ENCODE peak calls at places on chromosomes 2 and 18, in seven cellular contexts. A is K562, H is GM12878, U is Panc1, Y is H1, V is HepG2, Q is SK-N-SH. S is an unnamed sample.

GRCh38 chr18:50944245-50944917 is 23.5 kb upstream of the ELAC1 start:
- DNase-seq in A (no peak), H (no peak), U (no peak), Y (no peak), V (no peak), Q (no peak), S (no peak)

GRCh38 chr2:232276084-232276738 is 102.3 kb upstream of the ALPP start:
- DNase-seq in A (no peak), H (no peak), U (no peak), Y (no peak), V (no peak), Q (no peak), S (no peak)

GRCh38 chr18:59502899-59503245 is 143.8 kb upstream of the LMAN1 start:
- DNase-seq in A (no peak), H (no peak), U (no peak), Y (no peak), V (no peak), Q (peak), S (no peak)

GRCh38 chr18:23929362-23929940 is 85.1 kb upstream of the TTC39C start:
- DNase-seq in A (no peak), H (no peak), U (no peak), Y (no peak), V (no peak), Q (no peak), S (no peak)

GRCh38 chr2:20071397-20072383 is 20.3 kb upstream of the LAPTM4A start:
- DNase-seq in A (no peak), H (no peak), U (no peak), Y (peak), V (peak), Q (peak), S (no peak)

GRCh38 chr2:105744909-105745853 is at the start of gene NCK2:
- DNase-seq in A (peak), H (no peak), U (no peak), Y (no peak), V (no peak), Q (peak), S (no peak)

GRCh38 chr18:26233208-26233607 is 7.0 kb downstream of the TAF4B start:
- DNase-seq in A (no peak), H (no peak), U (no peak), Y (peak), V (peak), Q (no peak), S (no peak)

GRCh38 chr2:200492656-200493055 is 17.2 kb downstream of the KCTD18 start:
- DNase-seq in A (no peak), H (no peak), U (no peak), Y (no peak), V (no peak), Q (no peak), S (no peak)

GRCh38 chr2:154537024-154537423 is 161.5 kb upstream of the KCNJ3 start:
- DNase-seq in A (no peak), H (peak), U (no peak), Y (no peak), V (no peak), Q (no peak), S (no peak)

GRCh38 chr2:39875914-39876267 is 96.8 kb upstream of the THUMPD2 start:
- DNase-seq in A (no peak), H (no peak), U (no peak), Y (no peak), V (no peak), Q (no peak), S (no peak)

GRCh38 chr2:99507964-99508818 is 18.4 kb upstream of the REV1 start:
- DNase-seq in A (no peak), H (no peak), U (no peak), Y (no peak), V (no peak), Q (peak), S (no peak)

GRCh38 chr2:121075006-121075545 is 209.9 kb downstream of the TFCP2L1 start:
- DNase-seq in A (peak), H (peak), U (peak), Y (peak), V (no peak), Q (peak), S (peak)

GRCh38 chr2:217954469-217954868 is 48.3 kb downstream of the TNS1 start:
- DNase-seq in A (no peak), H (no peak), U (no peak), Y (no peak), V (no peak), Q (no peak), S (no peak)

GRCh38 chr18:76503595-76503994 is 8.6 kb upstream of the ZNF516 start:
- DNase-seq in A (no peak), H (no peak), U (no peak), Y (no peak), V (no peak), Q (no peak), S (no peak)

GRCh38 chr2:5926896-5927512 is 234.8 kb downstream of the SOX11 start:
- DNase-seq in A (no peak), H (no peak), U (no peak), Y (no peak), V (no peak), Q (peak), S (no peak)

GRCh38 chr2:217261452-217261851 is 401.6 kb upstream of the TNP1 start:
- DNase-seq in A (peak), H (no peak), U (no peak), Y (no peak), V (no peak), Q (no peak), S (no peak)

GRCh38 chr2:233252227-233252626 is 754 bp downstream of the ATG16L1 start:
- DNase-seq in A (no peak), H (no peak), U (no peak), Y (no peak), V (no peak), Q (no peak), S (no peak)

GRCh38 chr2:218998414-218999002 is 5.3 kb upstream of the CRYBA2 start:
- DNase-seq in A (no peak), H (no peak), U (no peak), Y (no peak), V (no peak), Q (no peak), S (no peak)

GRCh38 chr2:120404274-120404673 is 58.3 kb downstream of the INHBB start:
- DNase-seq in A (no peak), H (no peak), U (no peak), Y (no peak), V (no peak), Q (no peak), S (no peak)

GRCh38 chr2:178891265-178891958 is 84.2 kb upstream of the TTN start:
- DNase-seq in A (peak), H (peak), U (no peak), Y (peak), V (peak), Q (peak), S (peak)

GRCh38 chr2:220744861-220745260 is 827.2 kb downstream of the EPHA4 start:
- DNase-seq in A (no peak), H (no peak), U (no peak), Y (no peak), V (no peak), Q (no peak), S (no peak)

GRCh38 chr2:170996316-170996715 is 67.3 kb downstream of the GORASP2 start:
- DNase-seq in A (no peak), H (no peak), U (no peak), Y (no peak), V (no peak), Q (no peak), S (no peak)

GRCh38 chr2:44975571-44976450 is 33.4 kb downstream of the SIX2 start:
- DNase-seq in A (peak), H (no peak), U (no peak), Y (no peak), V (no peak), Q (no peak), S (no peak)

GRCh38 chr2:42775812-42776211 is 11.9 kb upstream of the OXER1 start:
- DNase-seq in A (no peak), H (no peak), U (no peak), Y (no peak), V (no peak), Q (no peak), S (no peak)

GRCh38 chr2:234483568-234484251 is 13.2 kb downstream of the ARL4C start:
- DNase-seq in A (peak), H (peak), U (no peak), Y (no peak), V (no peak), Q (no peak), S (no peak)

GRCh38 chr18:39622431-39622830 is 2056.8 kb upstream of the CELF4 start:
- DNase-seq in A (no peak), H (no peak), U (no peak), Y (no peak), V (no peak), Q (no peak), S (no peak)

GRCh38 chr2:101814752-101815151 is 117.2 kb downstream of the MAP4K4 start:
- DNase-seq in A (no peak), H (no peak), U (no peak), Y (no peak), V (no peak), Q (no peak), S (no peak)

GRCh38 chr2:29655391-29656086 is 265.8 kb downstream of the ALK start:
- DNase-seq in A (no peak), H (no peak), U (no peak), Y (no peak), V (no peak), Q (no peak), S (no peak)

GRCh38 chr2:168466834-168467565 is 10.9 kb downstream of the CERS6 start:
- DNase-seq in A (no peak), H (no peak), U (no peak), Y (no peak), V (no peak), Q (no peak), S (no peak)

GRCh38 chr2:30232801-30233130 is 1.4 kb downstream of the LBH start:
- DNase-seq in A (no peak), H (no peak), U (no peak), Y (no peak), V (no peak), Q (no peak), S (no peak)

GRCh38 chr2:25227576-25227975 is 59.2 kb upstream of the POMC start:
- DNase-seq in A (peak), H (no peak), U (no peak), Y (no peak), V (no peak), Q (no peak), S (no peak)

GRCh38 chr2:183032200-183032794 is 6.0 kb downstream of the NCKAP1 start:
- DNase-seq in A (no peak), H (no peak), U (no peak), Y (no peak), V (peak), Q (no peak), S (no peak)

GRCh38 chr2:85312404-85312803 is 15.4 kb downstream of the TGOLN2 start:
- DNase-seq in A (no peak), H (no peak), U (no peak), Y (no peak), V (no peak), Q (no peak), S (no peak)

GRCh38 chr2:99448556-99448955 is 41.3 kb downstream of the REV1 start:
- DNase-seq in A (no peak), H (no peak), U (no peak), Y (no peak), V (no peak), Q (no peak), S (no peak)

GRCh38 chr2:11876436-11876835 is 130.0 kb downstream of the LPIN1 start:
- DNase-seq in A (no peak), H (no peak), U (no peak), Y (no peak), V (no peak), Q (no peak), S (no peak)

GRCh38 chr2:238132463-238133450 is 5.7 kb upstream of the KLHL30 start:
- DNase-seq in A (no peak), H (no peak), U (no peak), Y (no peak), V (no peak), Q (no peak), S (no peak)

DNA sequence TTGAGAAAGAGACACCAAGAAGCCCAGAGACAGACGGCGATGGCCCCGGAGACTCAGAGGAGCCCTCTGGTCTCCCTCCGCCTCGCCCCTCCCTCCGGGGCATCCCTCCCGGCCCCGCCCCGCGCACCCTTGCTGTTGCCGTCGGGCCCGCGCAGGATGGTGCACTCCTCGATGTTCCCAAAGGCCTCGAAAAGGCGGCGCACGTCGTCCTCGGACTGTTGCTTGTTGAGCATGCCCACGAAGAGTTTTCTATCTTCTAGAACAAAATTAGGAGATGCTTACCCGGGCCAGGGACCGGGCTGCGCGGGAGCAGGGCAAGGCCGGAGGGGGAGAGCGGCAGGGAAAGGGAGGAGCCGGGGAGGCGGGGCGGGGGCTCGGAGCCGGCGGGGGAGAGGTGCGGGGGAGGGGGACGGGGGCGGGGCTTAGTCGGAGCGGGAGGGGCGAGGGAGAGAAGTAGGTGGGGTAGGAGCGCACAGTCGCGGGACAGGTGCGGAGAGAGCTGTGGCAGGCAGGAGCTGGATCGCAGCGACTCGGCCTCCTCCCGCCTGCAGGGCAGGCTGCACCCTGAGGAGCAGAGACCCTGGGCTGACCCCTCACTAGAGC is 290.5 kb downstream of the CELF4 start:
- DNase-seq in A (no peak), H (no peak), U (no peak), Y (no peak), V (no peak), Q (no peak), S (no peak)
- TF ChIP-seq SIN3A in A (no peak), H (no peak), U (no peak), Y (no peak), V (no peak), Q (no peak), S (no peak)

GRCh38 chr2:156944871-156945270 is 312.6 kb upstream of the GALNT5 start:
- DNase-seq in A (no peak), H (no peak), U (no peak), Y (no peak), V (no peak), Q (no peak), S (no peak)
- TF ChIP-seq SIN3A in A (no peak), H (no peak), U (no peak), Y (no peak), V (no peak), Q (no peak), S (no peak)

GRCh38 chr2:226114436-226114835 is 685.2 kb downstream of the IRS1 start:
- DNase-seq in A (no peak), H (no peak), U (no peak), Y (no peak), V (peak), Q (no peak), S (peak)

GRCh38 chr2:226116346-226116745 is 683.3 kb downstream of the IRS1 start:
- DNase-seq in A (no peak), H (no peak), U (no peak), Y (no peak), V (no peak), Q (no peak), S (no peak)

GRCh38 chr2:226115832-226116200 is 683.8 kb downstream of the IRS1 start:
- DNase-seq in A (no peak), H (no peak), U (no peak), Y (no peak), V (no peak), Q (no peak), S (no peak)

GRCh38 chr2:226117506-226118065 is 682.0 kb downstream of the IRS1 start:
- DNase-seq in A (no peak), H (no peak), U (no peak), Y (no peak), V (no peak), Q (no peak), S (no peak)

DNA sequence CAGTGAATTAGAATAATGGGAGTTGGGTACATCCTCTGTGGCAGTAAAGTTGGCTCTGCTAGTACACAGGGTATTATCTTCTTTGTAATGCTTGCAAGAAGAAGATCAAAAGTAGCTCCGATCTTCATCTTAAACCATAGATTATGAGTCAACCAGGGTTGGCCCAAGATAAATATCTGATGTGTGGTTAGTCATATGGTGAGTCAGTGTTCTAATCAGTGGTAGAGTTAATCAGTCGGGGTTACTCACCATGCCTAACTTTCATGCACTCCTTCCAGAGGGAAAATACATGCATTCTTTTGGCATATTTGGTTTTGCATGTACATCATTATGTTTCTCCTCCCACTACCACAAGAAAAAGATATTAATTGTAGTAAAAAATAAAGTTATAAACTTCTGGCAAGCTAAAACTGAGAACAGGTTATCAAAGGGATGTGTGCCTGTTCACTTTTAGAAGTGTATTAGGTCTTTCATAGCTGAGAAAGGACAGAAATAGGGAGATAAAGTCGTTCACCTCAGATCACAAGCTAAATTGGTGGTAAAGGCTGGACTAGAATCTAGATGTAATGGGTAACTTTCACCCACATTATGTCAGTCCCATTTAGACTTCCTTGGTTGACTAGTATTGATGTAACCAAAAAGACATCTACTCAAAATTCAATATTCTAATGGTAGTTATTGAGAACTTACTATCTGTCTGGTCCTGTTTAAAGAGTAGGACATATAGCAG is 684.4 kb downstream of the IRS1 start:
- DNase-seq in A (no peak), H (no peak), U (peak), Y (no peak), V (peak), Q (no peak), S (peak)
- TF ChIP-seq SIN3A in A (no peak), H (no peak), U (no peak), Y (no peak), V (no peak), Q (peak), S (peak)

GRCh38 chr2:193670478-193670877 is 1475.7 kb upstream of the TMEFF2 start:
- DNase-seq in A (no peak), H (no peak), U (no peak), Y (no peak), V (no peak), Q (no peak), S (no peak)
- TF ChIP-seq SIN3A in A (no peak), H (no peak), U (no peak), Y (no peak), V (no peak), Q (no peak), S (no peak)

GRCh38 chr2:9139491-9140443 is 66.8 kb upstream of the ASAP2 start:
- DNase-seq in A (peak), H (no peak), U (peak), Y (no peak), V (peak), Q (peak), S (peak)

GRCh38 chr2:9136997-9137819 is 69.4 kb upstream of the ASAP2 start:
- DNase-seq in A (no peak), H (no peak), U (no peak), Y (no peak), V (peak), Q (no peak), S (no peak)

GRCh38 chr2:9135804-9136558 is 70.6 kb upstream of the ASAP2 start:
- DNase-seq in A (no peak), H (no peak), U (no peak), Y (no peak), V (no peak), Q (no peak), S (no peak)

GRCh38 chr2:9140570-9141378 is 65.8 kb upstream of the ASAP2 start:
- DNase-seq in A (peak), H (no peak), U (no peak), Y (no peak), V (no peak), Q (no peak), S (no peak)

GRCh38 chr2:9138507-9139085 is 68.0 kb upstream of the ASAP2 start:
- DNase-seq in A (peak), H (no peak), U (no peak), Y (no peak), V (no peak), Q (no peak), S (no peak)
- TF ChIP-seq SIN3A in A (no peak), H (no peak), U (no peak), Y (no peak), V (no peak), Q (no peak), S (no peak)

DNA sequence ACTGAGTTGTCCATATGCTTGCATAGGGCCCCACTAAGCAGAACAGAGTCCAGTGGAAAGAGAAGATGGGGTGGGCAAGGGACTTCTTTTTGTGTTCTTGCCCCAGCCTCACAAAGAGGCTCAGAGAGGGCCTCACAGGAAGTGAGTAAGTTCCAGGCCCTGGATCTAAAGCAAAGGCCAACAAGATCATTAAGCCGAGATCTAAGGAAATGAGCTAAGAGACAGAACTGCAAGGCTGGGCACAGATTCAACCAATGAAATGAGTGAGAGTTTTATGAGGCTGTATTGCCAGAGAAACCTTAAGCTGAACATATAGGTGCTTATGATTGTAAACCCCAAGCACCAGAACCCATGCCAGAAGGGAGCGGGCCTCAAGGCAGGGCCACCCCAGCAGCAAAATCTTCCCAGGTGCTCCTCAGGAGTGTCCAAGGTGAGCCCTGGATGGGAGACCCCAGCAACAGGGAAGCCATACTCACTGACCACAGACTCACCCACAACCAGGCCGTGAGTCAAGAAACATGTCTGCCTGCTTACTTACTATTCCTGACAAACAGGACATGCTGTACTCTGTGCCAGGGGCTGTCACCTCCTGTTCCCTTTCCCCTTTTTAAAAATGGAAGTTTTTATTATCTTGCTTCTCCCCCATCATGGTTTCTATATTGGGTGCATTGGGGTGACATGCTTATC is 40.2 kb downstream of the SLC14A1 start:
- DNase-seq in A (no peak), H (no peak), U (no peak), Y (no peak), V (no peak), Q (no peak), S (no peak)
- TF ChIP-seq SIN3A in A (no peak), H (no peak), U (no peak), Y (no peak), V (no peak), Q (no peak), S (no peak)

S was measured in HCT116.